ENCODE peak calls at places on chromosomes 13 and 19, in five cellular contexts. N is heart left ventricle; O is SK-N-SH; X is CD4-positive, alpha-beta memory T cell; D is ascending aorta. U is an unnamed sample.
A peak's percentile ranks its signal among the peaks of the same experiment; 100 is the strongest.

GRCh38 chr13:44649118-44649455 is 73.0 kb upstream of the TSC22D1 start:
- DNase-seq in N (no peak), O (no peak), X (no peak), D (no peak), U (no peak)

GRCh38 chr19:5956728-5957127 is 21.2 kb downstream of the RANBP3 start:
- DNase-seq in N (no peak), O (no peak), X (no peak), D (no peak), U (no peak)

GRCh38 chr13:110271313-110271712 is 35.6 kb downstream of the COL4A1 start:
- DNase-seq in N (peak; percentile 53), O (no peak), X (no peak), D (peak; percentile 59), U (no peak)

GRCh38 chr13:94706854-94707399 is 5.4 kb downstream of the SOX21 start:
- DNase-seq in N (no peak), O (peak; percentile 26), X (no peak), D (no peak), U (no peak)

GRCh38 chr19:12723643-12724426 is at the start of gene TNPO2:
- DNase-seq in N (peak; percentile 59), O (peak; percentile 88), X (peak; percentile 54), D (peak; percentile 72), U (no peak)

GRCh38 chr13:99085139-99085845 is 107.4 kb upstream of the DOCK9 start:
- DNase-seq in N (no peak), O (no peak), X (peak; percentile 26), D (no peak), U (no peak)

GRCh38 chr19:38730731-38731589 is 13.3 kb downstream of the CAPN12 start:
- DNase-seq in N (peak; percentile 28), O (no peak), X (no peak), D (peak; percentile 66), U (no peak)

GRCh38 chr19:18091217-18091608 is 4.5 kb upstream of the IL12RB1 start:
- DNase-seq in N (peak; percentile 50), O (no peak), X (peak; percentile 83), D (peak; percentile 80), U (no peak)

GRCh38 chr13:82627183-82627582 is 1255.1 kb downstream of the SLITRK1 start:
- DNase-seq in N (no peak), O (no peak), X (no peak), D (no peak), U (no peak)

DNA sequence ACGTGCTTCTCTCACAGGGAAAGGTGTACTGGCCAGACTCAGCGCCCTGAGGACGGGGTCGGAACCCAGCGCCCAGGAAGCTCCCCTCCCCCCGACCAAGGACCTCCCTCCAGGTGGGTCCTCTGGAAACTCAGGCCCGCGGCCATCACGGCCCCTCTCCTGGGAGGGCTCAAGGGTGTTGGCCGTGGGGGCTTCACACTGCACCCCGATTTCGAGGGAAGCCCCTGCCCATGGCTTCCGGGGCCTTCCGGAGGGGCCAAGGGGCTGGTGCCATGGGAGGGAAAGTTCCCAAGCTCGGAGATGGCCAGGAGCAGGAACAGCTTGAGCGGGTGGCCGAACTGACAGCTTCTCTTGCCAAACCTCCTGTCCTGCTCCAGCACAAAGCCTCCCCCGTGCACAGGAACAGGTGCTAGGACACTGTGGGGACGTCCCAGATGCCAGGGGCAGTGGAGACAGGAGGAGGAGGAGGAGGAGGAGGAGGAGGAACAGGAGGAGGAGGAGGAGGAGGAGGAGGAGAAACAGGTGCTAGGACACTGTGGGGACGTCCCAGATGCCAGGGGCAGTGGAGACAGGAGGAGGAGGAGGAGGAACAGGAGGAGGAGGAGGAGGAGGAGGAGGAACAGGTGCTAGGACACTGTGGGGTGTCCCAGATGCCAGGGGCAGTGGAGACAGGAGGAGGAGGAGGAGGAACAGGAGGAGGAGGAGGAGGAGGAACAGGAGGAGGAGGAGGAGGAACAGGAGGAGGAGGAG is 10.0 kb downstream of the SBNO2 start:
- DNase-seq in N (no peak), O (no peak), X (no peak), D (no peak), U (no peak)
- H3K27ac ChIP-seq in N (peak overlapping the region; percentile 58), O (no peak overlapping the region), X (no peak overlapping the region), D (no peak overlapping the region), U (no peak overlapping the region)

GRCh38 chr13:24463078-24463477 is 49.5 kb downstream of the PARP4 start:
- DNase-seq in N (no peak), O (no peak), X (no peak), D (no peak), U (no peak)

GRCh38 chr13:24460256-24460655 is 52.3 kb downstream of the PARP4 start:
- DNase-seq in N (no peak), O (no peak), X (no peak), D (no peak), U (no peak)

GRCh38 chr13:24456396-24456795 is 56.2 kb downstream of the PARP4 start:
- DNase-seq in N (no peak), O (no peak), X (no peak), D (no peak), U (no peak)

GRCh38 chr13:24459234-24459633 is 53.3 kb downstream of the PARP4 start:
- DNase-seq in N (no peak), O (no peak), X (no peak), D (no peak), U (no peak)

GRCh38 chr13:24458736-24459135 is 53.8 kb downstream of the PARP4 start:
- DNase-seq in N (no peak), O (no peak), X (no peak), D (no peak), U (no peak)
- H3K36me3 ChIP-seq in N (peaks cover 21% of the 10 kb centered on the region), O (peaks cover 61% of the 10 kb centered on the region), X (peaks cover 36% of the 10 kb centered on the region), D (peaks cover 65% of the 10 kb centered on the region), U (peaks cover 51% of the 10 kb centered on the region)

DNA sequence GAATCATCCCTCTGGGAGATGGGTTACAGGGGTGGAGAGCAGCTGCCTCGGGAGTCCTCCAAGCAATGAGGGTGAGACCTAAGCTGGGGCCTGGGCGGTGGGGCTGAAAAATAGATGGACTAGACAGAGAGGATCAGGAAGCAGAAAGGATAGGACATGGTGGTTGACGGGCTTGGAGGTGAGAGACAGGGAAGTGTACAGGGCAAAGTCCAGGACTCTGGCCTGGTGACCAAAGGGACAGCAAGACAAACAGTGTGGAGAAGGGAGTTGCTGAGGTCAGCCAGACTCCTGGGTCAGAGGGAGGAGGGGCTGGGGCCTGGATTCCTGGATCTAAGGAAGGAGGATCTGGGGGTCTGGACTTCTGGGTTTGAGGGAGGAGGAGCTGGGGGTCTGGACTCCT is 5.5 kb downstream of the PHLDB3 start:
- DNase-seq in N (no peak), O (no peak), X (no peak), D (no peak), U (no peak)
- H3K27ac ChIP-seq in N (peak overlapping the region; percentile 37), O (no peak overlapping the region), X (no peak overlapping the region), D (no peak overlapping the region), U (no peak overlapping the region)

DNA sequence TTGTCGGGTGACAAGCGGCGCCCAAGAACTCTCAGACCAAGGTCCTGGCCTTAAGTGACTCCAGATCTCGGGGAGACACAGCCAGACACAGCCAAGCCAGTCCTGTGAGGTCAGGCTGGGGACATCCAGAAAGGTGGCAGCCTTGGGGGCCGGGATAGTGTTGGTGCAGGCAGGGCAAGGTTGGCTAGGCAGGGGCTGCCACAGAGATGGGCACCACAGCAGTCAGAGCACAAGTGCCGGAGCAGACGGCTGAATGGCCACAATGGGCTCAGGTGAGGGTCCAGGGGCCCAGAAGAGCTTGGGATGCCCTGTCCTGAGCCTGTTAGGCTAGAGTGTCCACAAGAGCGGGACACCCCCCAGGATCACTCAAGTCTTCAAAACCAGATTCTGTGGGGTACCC is 32.2 kb downstream of the MAU2 start:
- DNase-seq in N (no peak), O (no peak), X (no peak), D (no peak), U (no peak)
- H3K36me3 ChIP-seq in N (peaks cover 25% of the 10 kb centered on the region), O (peaks cover 16% of the 10 kb centered on the region), X (peaks cover 57% of the 10 kb centered on the region), D (peaks cover 95% of the 10 kb centered on the region), U (peaks cover 41% of the 10 kb centered on the region)

DNA sequence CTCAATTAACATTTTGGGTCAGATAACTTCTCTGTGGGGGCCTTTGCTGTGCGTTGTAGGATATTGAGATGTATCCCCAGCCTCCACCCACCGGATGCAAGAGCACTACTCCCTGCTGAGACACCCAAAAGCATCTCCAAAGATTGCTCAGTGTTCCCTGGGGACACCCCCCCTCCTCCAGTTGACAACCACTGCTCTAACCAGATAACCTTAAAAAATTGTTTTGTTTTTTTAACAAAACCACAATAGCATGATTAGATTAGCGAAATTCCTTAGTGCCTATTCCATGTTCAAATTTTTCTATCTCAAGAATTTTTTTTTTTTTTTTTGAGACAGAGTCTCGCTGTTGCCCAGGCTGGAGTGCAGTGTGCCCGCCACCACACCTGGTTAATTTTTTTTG is 2.6 kb upstream of the EPN1 start:
- DNase-seq in N (no peak), O (no peak), X (no peak), D (no peak), U (no peak)
- H3K27ac ChIP-seq in N (no peak overlapping the region), O (no peak overlapping the region), X (no peak overlapping the region), D (no peak overlapping the region), U (peak overlapping the region; percentile 85)

GRCh38 chr19:16516923-16517610 is 20.9 kb downstream of the C19orf44 start:
- DNase-seq in N (no peak), O (no peak), X (no peak), D (no peak), U (no peak)
- H3K36me3 ChIP-seq in N (peaks cover 20% of the 10 kb centered on the region), O (peaks cover 19% of the 10 kb centered on the region), X (peaks cover 40% of the 10 kb centered on the region), D (peaks cover 78% of the 10 kb centered on the region), U (peaks cover 57% of the 10 kb centered on the region)

GRCh38 chr19:2977001-2977685 is at the start of gene TLE6:
- DNase-seq in N (peak; percentile 98), O (peak; percentile 97), X (peak; percentile 92), D (peak; percentile 95), U (no peak)

GRCh38 chr19:2977686-2978466 is 512 bp downstream of the TLE6 start:
- DNase-seq in N (no peak), O (no peak), X (no peak), D (no peak), U (no peak)

GRCh38 chr19:2973229-2973628 is 4.1 kb upstream of the TLE6 start:
- DNase-seq in N (peak; percentile 59), O (no peak), X (no peak), D (peak; percentile 73), U (no peak)

GRCh38 chr19:2976609-2977000 is 759 bp upstream of the TLE6 start:
- DNase-seq in N (no peak), O (peak; percentile 55), X (no peak), D (no peak), U (no peak)

GRCh38 chr19:2974342-2974932 is 2.9 kb upstream of the TLE6 start:
- DNase-seq in N (peak; percentile 69), O (no peak), X (no peak), D (no peak), U (no peak)
- H3K27ac ChIP-seq in N (peak overlapping the region; percentile 70), O (no peak overlapping the region), X (no peak overlapping the region), D (no peak overlapping the region), U (no peak overlapping the region)

GRCh38 chr19:11018179-11018578 is 57.3 kb downstream of the SMARCA4 start:
- DNase-seq in N (no peak), O (no peak), X (no peak), D (no peak), U (no peak)

GRCh38 chr19:11019262-11019661 is 58.4 kb downstream of the SMARCA4 start:
- DNase-seq in N (no peak), O (no peak), X (no peak), D (no peak), U (no peak)

GRCh38 chr19:11019824-11020223 is 59.0 kb downstream of the SMARCA4 start:
- DNase-seq in N (peak; percentile 71), O (no peak), X (no peak), D (no peak), U (no peak)

GRCh38 chr19:11017275-11018035 is 56.6 kb downstream of the SMARCA4 start:
- DNase-seq in N (no peak), O (no peak), X (no peak), D (no peak), U (no peak)

GRCh38 chr19:11018743-11019142 is 57.9 kb downstream of the SMARCA4 start:
- DNase-seq in N (no peak), O (no peak), X (no peak), D (no peak), U (no peak)
- H3K36me3 ChIP-seq in N (peaks cover 4% of the 10 kb centered on the region), O (peaks cover 15% of the 10 kb centered on the region), X (peaks cover 84% of the 10 kb centered on the region), D (peaks cover 99% of the 10 kb centered on the region), U (peaks cover 94% of the 10 kb centered on the region)

U was measured in SK-N-MC.